ENCODE peak calls at places on chromosomes 2 and 18, in six cellular contexts. A is H9, N is trophoblast cell, B is H1, H is IMR-90, K is mesenchymal stem cell. Q is an unnamed sample.

GRCh38 chr2:28269019-28269784 is 123.5 kb upstream of the FOSL2 start:
- DNase-seq in N (peak; percentile 80), A (no peak), H (peak; percentile 51), K (peak; percentile 45), B (no peak), Q (no peak)

GRCh38 chr18:48004577-48004976 is 74.1 kb upstream of the SMAD2 start:
- DNase-seq in K (no peak), H (no peak), N (no peak), B (no peak), A (no peak), Q (no peak)

GRCh38 chr2:235564884-235565530 is 71.2 kb downstream of the AGAP1 start:
- DNase-seq in N (no peak), K (no peak), B (no peak), H (no peak), A (no peak), Q (no peak)

GRCh38 chr2:222142027-222142426 is 156.8 kb downstream of the PAX3 start:
- DNase-seq in A (no peak), B (no peak), N (peak; percentile 18), K (no peak), H (no peak), Q (no peak)

GRCh38 chr18:4004176-4004829 is 450.8 kb downstream of the DLGAP1 start:
- DNase-seq in N (no peak), H (peak; percentile 51), B (no peak), A (no peak), K (peak; percentile 7), Q (no peak)

GRCh38 chr2:230071421-230071820 is 2.7 kb upstream of the SLC16A14 start:
- DNase-seq in A (no peak), K (no peak), N (no peak), B (no peak), H (no peak), Q (no peak)

GRCh38 chr2:165777522-165778186 is 16.4 kb downstream of the GALNT3 start:
- DNase-seq in A (no peak), K (peak; percentile 22), H (no peak), N (no peak), B (no peak), Q (no peak)

GRCh38 chr2:221572821-221573429 is 821 bp upstream of the EPHA4 start:
- DNase-seq in K (peak; percentile 70), B (no peak), A (peak; percentile 55), H (peak; percentile 47), N (peak; percentile 9), Q (peak; percentile 51)

GRCh38 chr2:37469126-37469525 is 124.7 kb downstream of the QPCT start:
- DNase-seq in A (no peak), K (no peak), N (no peak), B (no peak), H (no peak), Q (no peak)

GRCh38 chr18:13026583-13027270 is 35.6 kb downstream of the CEP192 start:
- DNase-seq in K (peak; percentile 70), N (no peak), H (peak; percentile 53), A (no peak), B (no peak), Q (no peak)

GRCh38 chr2:111202266-111203040 is 81.7 kb downstream of the BCL2L11 start:
- DNase-seq in A (no peak), H (peak; percentile 89), N (no peak), B (no peak), K (peak; percentile 56), Q (no peak)

GRCh38 chr2:42138163-42139016 is 30.8 kb upstream of the EML4 start:
- DNase-seq in N (no peak), H (peak; percentile 98), B (no peak), K (peak; percentile 90), A (no peak), Q (no peak)

GRCh38 chr2:2635025-2635528 is 304.0 kb upstream of the MYT1L start:
- DNase-seq in A (no peak), H (no peak), K (no peak), B (no peak), N (no peak), Q (no peak)

GRCh38 chr2:236167297-236168109 is 683 bp downstream of the GBX2 start:
- DNase-seq in B (no peak), A (no peak), K (peak; percentile 42), H (peak; percentile 42), N (no peak), Q (peak; percentile 61)

GRCh38 chr2:104658149-104658839 is 195.6 kb upstream of the POU3F3 start:
- DNase-seq in K (no peak), B (peak; percentile 36), H (no peak), A (peak; percentile 75), N (no peak), Q (peak; percentile 26)

DNA sequence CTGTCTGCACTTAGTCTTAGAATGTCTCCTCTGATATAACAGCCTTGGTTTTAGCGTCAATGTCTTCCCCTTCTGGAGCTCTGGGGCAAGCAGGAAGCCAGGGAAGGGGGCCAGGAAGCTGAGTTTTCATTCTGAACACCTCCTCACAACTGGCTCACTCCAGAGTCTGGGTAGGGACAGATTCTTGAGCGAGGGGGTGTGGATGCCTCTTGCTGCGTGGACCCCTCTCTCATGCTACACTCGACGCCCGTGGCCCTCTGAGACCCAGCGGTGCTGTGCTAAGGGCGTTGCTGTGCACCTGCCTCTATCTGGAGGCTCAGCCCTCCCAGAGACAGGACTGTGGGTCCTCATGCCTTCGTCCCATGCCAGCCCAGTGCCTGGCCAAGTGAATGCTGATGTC is 99.7 kb downstream of the RNF144A start:
- DNase-seq in H (no peak), K (no peak), A (no peak), B (no peak), N (no peak), Q (no peak)
- H3K14ac ChIP-seq in H (no peak overlapping the region), K (no peak overlapping the region), A (peak overlapping the region; percentile 63), B (no peak overlapping the region), N (no peak overlapping the region), Q (no peak overlapping the region)

GRCh38 chr2:144498215-144498614 is 21.7 kb downstream of the ZEB2 start:
- DNase-seq in A (no peak), N (no peak), K (no peak), B (no peak), H (no peak), Q (no peak)

GRCh38 chr2:144496067-144496466 is 23.9 kb downstream of the ZEB2 start:
- DNase-seq in H (no peak), K (no peak), A (no peak), N (no peak), B (no peak), Q (no peak)

GRCh38 chr2:144496660-144497598 is 23.0 kb downstream of the ZEB2 start:
- DNase-seq in N (no peak), A (no peak), H (no peak), K (no peak), B (no peak), Q (no peak)

GRCh38 chr2:144493027-144493809 is 26.7 kb downstream of the ZEB2 start:
- DNase-seq in B (no peak), K (no peak), N (no peak), A (no peak), H (no peak), Q (no peak)

DNA sequence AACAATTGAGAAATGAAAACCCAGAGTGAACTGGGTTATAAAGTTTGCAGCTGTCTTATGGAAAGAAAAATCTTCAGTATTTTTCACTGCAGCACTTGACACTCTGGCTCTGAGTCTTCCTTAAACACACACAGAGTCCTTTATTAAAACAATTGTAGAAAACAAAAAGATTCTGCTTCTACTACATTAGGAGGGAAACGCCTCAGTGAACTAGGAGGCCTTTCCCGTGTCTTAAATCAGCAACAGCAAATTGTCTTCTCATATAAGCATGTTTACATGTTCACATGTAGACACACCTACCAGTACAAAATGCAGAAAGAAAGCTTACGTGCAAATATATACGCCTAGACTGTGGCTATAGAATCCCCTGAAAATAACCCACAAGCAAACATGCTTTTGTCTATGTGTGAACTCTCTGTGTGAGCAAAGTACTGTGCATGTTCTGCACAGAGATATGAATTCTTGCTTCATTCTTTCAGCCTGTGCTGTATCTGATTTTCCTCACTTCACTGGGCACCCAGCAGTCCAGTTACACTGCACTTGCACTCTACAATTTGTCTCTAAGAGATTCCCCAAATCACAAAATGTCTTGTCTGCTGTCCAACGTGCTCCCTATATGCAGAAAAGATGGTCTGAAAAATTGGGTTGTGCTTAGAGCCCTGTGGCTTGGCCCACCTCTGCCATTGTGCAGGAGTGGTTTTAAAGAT is 24.5 kb downstream of the ZEB2 start:
- DNase-seq in K (no peak), B (no peak), A (no peak), N (no peak), H (no peak), Q (no peak)
- H3K18ac ChIP-seq in K (no peak overlapping the region), B (no peak overlapping the region), A (no peak overlapping the region), N (no peak overlapping the region), H (no peak overlapping the region), Q (no peak overlapping the region)

GRCh38 chr2:208049006-208049405 is 23.7 kb upstream of the PLEKHM3 start:
- DNase-seq in H (no peak), N (no peak), K (no peak), A (no peak), B (no peak), Q (no peak)
- H3K4me2 ChIP-seq in H (no peak overlapping the region), N (no peak overlapping the region), K (no peak overlapping the region), A (no peak overlapping the region), B (no peak overlapping the region), Q (no peak overlapping the region)

GRCh38 chr2:112483821-112484220 is 1.9 kb downstream of the TTL start:
- DNase-seq in N (no peak), K (no peak), B (no peak), A (no peak), H (no peak), Q (no peak)

GRCh38 chr2:112487444-112487961 is 5.5 kb downstream of the TTL start:
- DNase-seq in H (no peak), K (no peak), A (no peak), B (no peak), N (no peak), Q (no peak)

GRCh38 chr2:112488201-112488600 is 6.2 kb downstream of the TTL start:
- DNase-seq in A (no peak), H (no peak), K (no peak), B (no peak), N (no peak), Q (no peak)

GRCh38 chr2:112485849-112486248 is 3.9 kb downstream of the TTL start:
- DNase-seq in N (no peak), H (no peak), B (no peak), A (no peak), K (no peak), Q (no peak)

GRCh38 chr2:112486895-112487294 is 4.9 kb downstream of the TTL start:
- DNase-seq in B (no peak), A (no peak), N (no peak), H (no peak), K (no peak), Q (no peak)
- H3K14ac ChIP-seq in B (no peak overlapping the region), A (no peak overlapping the region), N (no peak overlapping the region), H (no peak overlapping the region), K (no peak overlapping the region), Q (no peak overlapping the region)

GRCh38 chr2:239507576-239508258 is 106.9 kb upstream of the HDAC4 start:
- DNase-seq in A (no peak), N (no peak), K (no peak), H (no peak), B (no peak), Q (no peak)
- H3K18ac ChIP-seq in A (no peak overlapping the region), N (no peak overlapping the region), K (no peak overlapping the region), H (no peak overlapping the region), B (no peak overlapping the region), Q (peak overlapping the region; percentile 61)